ENCODE peak calls at places on chromosomes 11 and 22, in six cellular contexts. K is SJSA1, V is Peyer's patch, I is uterus, R is AG04450, M is neural progenitor cell. F is an unnamed sample.

GRCh38 chr11:44631831-44632230 is 66.4 kb downstream of the CD82 start:
- DNase-seq in M (no peak), K (peak), R (no peak), V (no peak), I (no peak), F (peak)

GRCh38 chr11:12543596-12544415 is 130.4 kb upstream of the TEAD1 start:
- DNase-seq in R (no peak), M (no peak), K (no peak), I (no peak), V (no peak), F (no peak)

GRCh38 chr11:70603756-70604211 is 205.5 kb downstream of the CTTN start:
- DNase-seq in K (no peak), R (no peak), M (no peak), V (no peak), I (no peak), F (no peak)

GRCh38 chr22:48589901-48590300 is 1237.8 kb downstream of the BRD1 start:
- DNase-seq in V (no peak), R (no peak), M (no peak), I (no peak), K (no peak), F (no peak)

GRCh38 chr11:95584180-95584579 is 205.4 kb downstream of the FAM76B start:
- DNase-seq in V (no peak), R (no peak), I (no peak), M (no peak), K (peak), F (no peak)

GRCh38 chr22:23163665-23164064 is 16.6 kb upstream of the BCR start:
- DNase-seq in M (no peak), V (no peak), K (no peak), R (no peak), I (peak), F (no peak)

GRCh38 chr11:46044601-46045000 is 76.7 kb downstream of the PHF21A start:
- DNase-seq in M (no peak), R (no peak), V (no peak), I (no peak), K (no peak), F (no peak)

GRCh38 chr11:109604506-109604905 is 182.5 kb downstream of the C11orf87 start:
- DNase-seq in R (no peak), I (no peak), V (no peak), M (no peak), K (no peak), F (no peak)

GRCh38 chr11:88332851-88333250 is 4.7 kb downstream of the CTSC start:
- DNase-seq in R (no peak), V (no peak), M (no peak), K (no peak), I (no peak), F (no peak)

GRCh38 chr11:95254139-95254704 is 23.2 kb upstream of the SESN3 start:
- DNase-seq in M (peak), R (peak), V (peak), K (peak), I (peak), F (peak)

GRCh38 chr22:32079110-32080089 is 36.3 kb downstream of the SLC5A1 start:
- DNase-seq in K (peak), M (no peak), R (peak), I (no peak), V (peak), F (no peak)

GRCh38 chr22:44351685-44352377 is 39.1 kb upstream of the SHISAL1 start:
- DNase-seq in K (peak), I (peak), R (peak), M (peak), V (peak), F (no peak)

GRCh38 chr22:37187552-37187890 is 526 bp downstream of the C1QTNF6 start:
- DNase-seq in V (no peak), R (no peak), M (no peak), I (peak), K (no peak), F (no peak)

GRCh38 chr22:37045958-37046357 is 5.6 kb upstream of the KCTD17 start:
- DNase-seq in I (no peak), K (no peak), M (peak), V (no peak), R (peak), F (no peak)

GRCh38 chr11:118142081-118142480 is 10.5 kb downstream of the SCN4B start:
- DNase-seq in R (no peak), K (no peak), I (no peak), M (no peak), V (no peak), F (no peak)

GRCh38 chr11:17734418-17734911 is at the start of gene KCNC1:
- DNase-seq in M (peak), R (no peak), K (no peak), V (peak), I (no peak), F (no peak)

GRCh38 chr11:75050516-75050915 is 46.2 kb downstream of the OR2AT4 start:
- DNase-seq in R (no peak), I (no peak), K (no peak), M (no peak), V (no peak), F (no peak)

GRCh38 chr11:64358907-64359711 is at the start of gene RPS6KA4:
- DNase-seq in K (peak), R (no peak), I (peak), V (peak), M (peak), F (peak)

GRCh38 chr11:203945-204586 is 3.1 kb downstream of the BET1L start:
- DNase-seq in R (no peak), V (peak), K (no peak), I (peak), M (no peak), F (peak)

GRCh38 chr11:112797653-112798293 is 163.4 kb upstream of the NCAM1 start:
- DNase-seq in V (peak), R (no peak), I (no peak), K (no peak), M (peak), F (peak)

GRCh38 chr11:116215471-116216113 is 557.2 kb downstream of the BUD13 start:
- DNase-seq in R (no peak), I (no peak), K (no peak), V (peak), M (peak), F (no peak)

GRCh38 chr11:68039526-68040086 is 781 bp downstream of the TCIRG1 start:
- DNase-seq in M (no peak), R (no peak), V (no peak), I (no peak), K (no peak), F (no peak)

GRCh38 chr22:45216133-45217003 is 24.3 kb downstream of the KIAA0930 start:
- DNase-seq in I (no peak), R (peak), V (no peak), M (peak), K (no peak), F (no peak)

GRCh38 chr11:19323502-19323901 is 82.8 kb upstream of the E2F8 start:
- DNase-seq in I (no peak), V (no peak), K (no peak), M (no peak), R (no peak), F (no peak)

GRCh38 chr22:38017272-38017920 is 33.0 kb upstream of the SOX10 start:
- DNase-seq in R (no peak), K (no peak), M (no peak), I (peak), V (peak), F (no peak)

GRCh38 chr11:123166095-123166559 is 28.9 kb downstream of the CLMP start:
- DNase-seq in K (peak), M (peak), V (peak), I (peak), R (peak), F (no peak)

GRCh38 chr11:110376711-110377324 is 52.9 kb upstream of the FDX1 start:
- DNase-seq in V (peak), K (peak), M (peak), R (peak), I (peak), F (no peak)

GRCh38 chr11:120064341-120064740 is 73.6 kb downstream of the TRIM29 start:
- DNase-seq in I (no peak), K (no peak), M (no peak), V (peak), R (no peak), F (peak)

GRCh38 chr11:94537051-94537600 is 6.6 kb upstream of the FUT4 start:
- DNase-seq in V (no peak), K (no peak), R (peak), M (no peak), I (no peak), F (no peak)

GRCh38 chr11:33598426-33599069 is 102.1 kb downstream of the C11orf91 start:
- DNase-seq in V (no peak), I (no peak), R (no peak), M (peak), K (no peak), F (no peak)

GRCh38 chr11:43937434-43938411 is 4.7 kb upstream of the C11orf96 start:
- DNase-seq in V (no peak), I (no peak), M (no peak), R (no peak), K (peak), F (no peak)

GRCh38 chr11:59678118-59678812 is 9.4 kb upstream of the PATL1 start:
- DNase-seq in M (no peak), R (no peak), V (no peak), I (no peak), K (no peak), F (no peak)

GRCh38 chr11:1770528-1770927 is 6.8 kb upstream of the CTSD start:
- DNase-seq in M (no peak), I (no peak), R (no peak), V (peak), K (no peak), F (peak)
- H3K27ac ChIP-seq in M (no peak), I (no peak), R (no peak), V (no peak), K (no peak), F (no peak)

DNA sequence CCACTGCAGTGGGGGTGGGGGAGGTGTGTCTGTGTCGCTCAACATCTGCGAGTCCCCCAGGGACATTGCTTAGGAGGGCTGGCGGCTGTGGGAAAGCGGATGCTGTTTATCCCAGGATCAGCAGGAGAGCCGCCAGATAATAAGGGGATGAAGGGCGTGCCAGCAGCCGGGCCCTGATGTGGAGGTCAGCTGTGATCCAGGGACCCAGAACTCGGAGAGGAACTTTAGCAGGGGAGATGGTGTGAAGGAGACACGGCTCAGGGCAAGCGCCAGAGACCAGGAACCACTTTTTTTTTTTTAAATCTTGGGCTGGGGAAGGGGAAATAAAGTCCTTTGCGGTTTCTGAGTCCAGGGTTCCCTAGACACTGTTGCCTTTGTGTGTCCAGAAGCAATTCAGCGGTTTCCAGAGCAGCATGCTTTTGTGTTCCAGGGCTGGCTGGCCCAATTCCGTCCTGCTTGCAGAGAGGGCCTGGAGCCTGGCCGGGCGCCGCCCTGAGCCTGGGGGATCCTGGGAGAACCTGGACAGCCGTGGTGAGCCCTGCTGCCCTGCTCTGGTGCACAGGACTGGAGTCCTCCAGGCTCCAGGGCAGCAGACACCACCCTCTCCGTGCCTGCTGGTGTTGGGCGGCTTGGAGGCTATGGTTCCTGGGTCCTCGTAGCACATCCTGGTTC is at the start of gene GRAMD4:
- DNase-seq in I (no peak), M (peak), R (no peak), K (no peak), V (no peak), F (no peak)
- H3K27ac ChIP-seq in I (peak), M (peak), R (no peak), K (no peak), V (peak), F (no peak)

GRCh38 chr11:130206141-130206540 is 46.6 kb downstream of the ST14 start:
- DNase-seq in K (no peak), V (peak), R (no peak), I (no peak), M (no peak), F (no peak)
- H3K27ac ChIP-seq in K (no peak), V (no peak), R (no peak), I (no peak), M (no peak), F (no peak)

GRCh38 chr22:17898375-17898774 is 124.1 kb upstream of the BID start:
- DNase-seq in I (no peak), V (no peak), R (no peak), M (no peak), K (no peak), F (no peak)

GRCh38 chr22:17903564-17904295 is 120.6 kb downstream of the MICAL3 start:
- DNase-seq in I (no peak), R (no peak), V (no peak), M (peak), K (no peak), F (no peak)

GRCh38 chr22:17905445-17905844 is 118.9 kb downstream of the MICAL3 start:
- DNase-seq in K (no peak), M (no peak), R (no peak), I (no peak), V (no peak), F (no peak)

GRCh38 chr22:17906978-17907730 is 117.2 kb downstream of the MICAL3 start:
- DNase-seq in I (no peak), V (no peak), K (no peak), R (no peak), M (no peak), F (no peak)

GRCh38 chr22:17902960-17903359 is 121.4 kb downstream of the MICAL3 start:
- DNase-seq in R (no peak), M (no peak), K (no peak), V (no peak), I (no peak), F (no peak)
- H3K27ac ChIP-seq in R (no peak), M (no peak), K (no peak), V (no peak), I (no peak), F (no peak)

DNA sequence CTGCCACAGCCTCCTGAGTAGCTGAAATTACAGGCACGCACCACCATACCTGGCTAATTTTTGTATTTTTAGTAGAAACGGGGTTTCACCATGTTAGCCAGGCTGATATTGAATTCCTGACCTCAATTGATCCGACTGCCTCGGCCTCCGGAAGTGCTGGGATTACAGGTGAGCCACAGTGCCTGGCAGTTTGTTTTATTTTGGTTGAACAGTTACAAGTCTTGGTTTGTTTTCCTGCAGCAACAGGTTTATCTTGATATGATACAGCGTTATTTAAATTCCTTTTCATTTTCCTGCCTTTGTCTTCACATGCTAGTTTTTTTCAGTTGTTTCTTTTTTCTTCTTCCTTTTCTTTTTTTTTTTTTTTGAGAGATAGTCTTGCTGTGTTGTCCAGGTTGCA is 4.0 kb upstream of the SLC3A2 start:
- DNase-seq in R (no peak), V (no peak), M (no peak), I (no peak), K (no peak), F (no peak)
- H3K27ac ChIP-seq in R (no peak), V (no peak), M (no peak), I (no peak), K (no peak), F (no peak)

DNA sequence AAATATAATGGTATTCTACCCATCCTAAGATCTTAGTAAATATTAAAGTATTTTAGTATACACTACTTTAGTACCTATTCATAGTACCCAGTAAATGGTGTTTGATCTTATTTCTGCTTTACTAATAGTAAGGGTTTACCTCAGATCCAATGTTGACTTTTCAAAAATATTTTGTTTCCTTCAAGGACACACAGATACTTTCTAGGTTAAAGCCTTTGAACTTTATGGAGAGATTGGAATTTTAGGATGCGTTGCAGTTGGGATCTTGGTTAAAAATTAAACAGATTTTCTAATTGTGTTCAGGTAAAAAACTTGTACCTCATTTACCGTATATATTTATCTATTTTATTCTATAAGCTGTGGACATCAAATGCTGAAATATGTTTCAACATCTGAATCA is 73.3 kb downstream of the CYP2R1 start:
- DNase-seq in M (no peak), R (no peak), V (no peak), I (no peak), K (no peak), F (no peak)
- H3K27ac ChIP-seq in M (no peak), R (no peak), V (no peak), I (no peak), K (no peak), F (no peak)

DNA sequence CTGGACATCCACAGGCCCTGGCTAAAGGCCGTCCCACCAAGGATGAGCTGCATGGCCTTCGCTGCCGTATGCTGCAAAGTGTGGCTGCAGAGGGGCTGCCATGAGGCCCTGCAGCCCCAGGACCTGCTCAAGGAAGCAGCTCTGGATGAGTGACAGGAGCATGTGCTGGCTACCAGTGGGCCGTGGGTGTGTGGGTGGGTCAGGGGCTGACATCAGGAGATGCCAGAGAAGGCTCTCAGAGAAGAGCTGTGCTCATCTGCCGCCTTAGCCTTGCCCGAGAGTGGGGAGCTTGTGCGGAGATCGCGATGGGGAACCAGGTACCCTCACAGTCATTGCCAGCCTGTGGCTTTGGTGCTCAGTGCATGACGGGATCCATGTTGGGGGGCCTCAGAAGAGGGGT is 41.3 kb downstream of the SCUBE1 start:
- DNase-seq in R (no peak), M (no peak), V (no peak), I (no peak), K (no peak), F (no peak)
- H3K27ac ChIP-seq in R (no peak), M (no peak), V (no peak), I (no peak), K (no peak), F (no peak)

DNA sequence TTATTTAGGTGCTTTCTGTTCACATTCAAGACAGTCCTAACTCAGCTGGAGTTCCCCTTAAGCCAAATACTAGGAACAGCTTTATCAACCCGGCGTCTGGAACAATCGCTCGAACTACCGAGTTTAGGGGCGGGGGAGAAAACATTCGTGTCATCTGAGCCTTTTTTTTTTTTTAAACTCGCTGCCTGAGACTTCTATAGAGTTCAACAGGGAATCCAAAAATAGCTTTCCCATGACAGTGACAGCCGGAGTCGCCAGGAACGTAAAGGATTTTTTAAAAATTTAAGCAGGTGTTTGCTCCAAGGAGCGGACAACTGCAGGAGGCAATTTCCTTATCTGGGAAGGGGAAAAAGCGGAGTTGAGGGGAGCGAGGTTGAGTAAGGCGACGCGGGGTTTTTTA is 807 bp downstream of the TRAF6 start:
- DNase-seq in K (no peak), R (no peak), M (peak), I (no peak), V (no peak), F (no peak)
- H3K27ac ChIP-seq in K (peak), R (no peak), M (no peak), I (peak), V (peak), F (peak)

F was measured in coronary artery.